ENCODE peak calls at places on chromosomes 4 and X, in nine cellular contexts. One of them, this sample, is unnamed.

GRCh38 chrX:155221351-155221750 is 5.1 kb downstream of the VBP1 start:
- DNase-seq in SK-N-SH: no peak
- DNase-seq in SJSA1: no peak
- DNase-seq in endodermal cell: no peak
- DNase-seq in pancreas: no peak
- DNase-seq in OCI-LY7: no peak
- DNase-seq in cardiac muscle cell: no peak
- DNase-seq in esophagus squamous epithelium: no peak
- DNase-seq in CD8-positive, alpha-beta memory T cell: no peak
- DNase-seq in this sample: no peak

GRCh38 chrX:140317462-140317861 is 187.4 kb downstream of the SOX3 start:
- DNase-seq in SK-N-SH: no peak
- DNase-seq in SJSA1: no peak
- DNase-seq in endodermal cell: no peak
- DNase-seq in pancreas: no peak
- DNase-seq in OCI-LY7: no peak
- DNase-seq in cardiac muscle cell: no peak
- DNase-seq in esophagus squamous epithelium: no peak
- DNase-seq in CD8-positive, alpha-beta memory T cell: no peak
- DNase-seq in this sample: no peak

GRCh38 chrX:39972340-39972739 is 125.4 kb downstream of the BCOR start:
- DNase-seq in SK-N-SH: no peak
- DNase-seq in SJSA1: peak
- DNase-seq in endodermal cell: no peak
- DNase-seq in pancreas: no peak
- DNase-seq in OCI-LY7: no peak
- DNase-seq in cardiac muscle cell: peak
- DNase-seq in esophagus squamous epithelium: no peak
- DNase-seq in CD8-positive, alpha-beta memory T cell: no peak
- DNase-seq in this sample: no peak

GRCh38 chr4:98519268-98519993 is 139.0 kb downstream of the TSPAN5 start:
- DNase-seq in SK-N-SH: no peak
- DNase-seq in SJSA1: peak
- DNase-seq in endodermal cell: no peak
- DNase-seq in pancreas: no peak
- DNase-seq in OCI-LY7: no peak
- DNase-seq in cardiac muscle cell: peak
- DNase-seq in esophagus squamous epithelium: no peak
- DNase-seq in CD8-positive, alpha-beta memory T cell: no peak
- DNase-seq in this sample: no peak

GRCh38 chr4:54371211-54371610 is 142.1 kb downstream of the PDGFRA start:
- DNase-seq in SK-N-SH: no peak
- DNase-seq in SJSA1: no peak
- DNase-seq in endodermal cell: no peak
- DNase-seq in pancreas: no peak
- DNase-seq in OCI-LY7: no peak
- DNase-seq in cardiac muscle cell: no peak
- DNase-seq in esophagus squamous epithelium: no peak
- DNase-seq in CD8-positive, alpha-beta memory T cell: no peak
- DNase-seq in this sample: no peak

GRCh38 chr4:189436207-189436606 is 504.5 kb upstream of the FRG1 start:
- DNase-seq in SK-N-SH: peak
- DNase-seq in SJSA1: no peak
- DNase-seq in endodermal cell: peak
- DNase-seq in pancreas: no peak
- DNase-seq in OCI-LY7: no peak
- DNase-seq in cardiac muscle cell: no peak
- DNase-seq in esophagus squamous epithelium: no peak
- DNase-seq in CD8-positive, alpha-beta memory T cell: no peak
- DNase-seq in this sample: no peak

GRCh38 chrX:100643212-100643611 is 787 bp upstream of the SRPX2 start:
- DNase-seq in SK-N-SH: no peak
- DNase-seq in SJSA1: no peak
- DNase-seq in endodermal cell: no peak
- DNase-seq in pancreas: no peak
- DNase-seq in OCI-LY7: no peak
- DNase-seq in cardiac muscle cell: no peak
- DNase-seq in esophagus squamous epithelium: no peak
- DNase-seq in CD8-positive, alpha-beta memory T cell: no peak
- DNase-seq in this sample: no peak

GRCh38 chr4:167032876-167033275 is 201.4 kb downstream of the SPOCK3 start:
- DNase-seq in SK-N-SH: no peak
- DNase-seq in SJSA1: no peak
- DNase-seq in endodermal cell: no peak
- DNase-seq in pancreas: no peak
- DNase-seq in OCI-LY7: no peak
- DNase-seq in cardiac muscle cell: peak
- DNase-seq in esophagus squamous epithelium: no peak
- DNase-seq in CD8-positive, alpha-beta memory T cell: no peak
- DNase-seq in this sample: no peak

GRCh38 chrX:51192104-51192503 is 140.5 kb upstream of the NUDT10 start:
- DNase-seq in SK-N-SH: no peak
- DNase-seq in SJSA1: no peak
- DNase-seq in endodermal cell: peak
- DNase-seq in pancreas: no peak
- DNase-seq in OCI-LY7: no peak
- DNase-seq in cardiac muscle cell: no peak
- DNase-seq in esophagus squamous epithelium: no peak
- DNase-seq in CD8-positive, alpha-beta memory T cell: no peak
- DNase-seq in this sample: no peak

GRCh38 chr4:188016754-188017153 is 21.2 kb downstream of the ZFP42 start:
- DNase-seq in SK-N-SH: no peak
- DNase-seq in SJSA1: no peak
- DNase-seq in endodermal cell: peak
- DNase-seq in pancreas: no peak
- DNase-seq in OCI-LY7: no peak
- DNase-seq in cardiac muscle cell: no peak
- DNase-seq in esophagus squamous epithelium: no peak
- DNase-seq in CD8-positive, alpha-beta memory T cell: no peak
- DNase-seq in this sample: no peak

GRCh38 chr4:26692014-26692726 is 108.3 kb downstream of the TBC1D19 start:
- DNase-seq in SK-N-SH: no peak
- DNase-seq in SJSA1: no peak
- DNase-seq in endodermal cell: peak
- DNase-seq in pancreas: no peak
- DNase-seq in OCI-LY7: no peak
- DNase-seq in cardiac muscle cell: no peak
- DNase-seq in esophagus squamous epithelium: no peak
- DNase-seq in CD8-positive, alpha-beta memory T cell: no peak
- DNase-seq in this sample: no peak

GRCh38 chr4:1265351-1265750 is 16.4 kb upstream of the CTBP1 start:
- DNase-seq in SK-N-SH: no peak
- DNase-seq in SJSA1: no peak
- DNase-seq in endodermal cell: no peak
- DNase-seq in pancreas: no peak
- DNase-seq in OCI-LY7: no peak
- DNase-seq in cardiac muscle cell: no peak
- DNase-seq in esophagus squamous epithelium: no peak
- DNase-seq in CD8-positive, alpha-beta memory T cell: no peak
- DNase-seq in this sample: no peak

GRCh38 chrX:97594825-97595224 is 711.1 kb downstream of the RPA4 start:
- DNase-seq in SK-N-SH: no peak
- DNase-seq in SJSA1: no peak
- DNase-seq in endodermal cell: no peak
- DNase-seq in pancreas: no peak
- DNase-seq in OCI-LY7: no peak
- DNase-seq in cardiac muscle cell: no peak
- DNase-seq in esophagus squamous epithelium: no peak
- DNase-seq in CD8-positive, alpha-beta memory T cell: no peak
- DNase-seq in this sample: no peak

GRCh38 chrX:124362761-124363160 is 16.4 kb downstream of the SH2D1A start:
- DNase-seq in SK-N-SH: no peak
- DNase-seq in SJSA1: no peak
- DNase-seq in endodermal cell: no peak
- DNase-seq in pancreas: no peak
- DNase-seq in OCI-LY7: no peak
- DNase-seq in cardiac muscle cell: no peak
- DNase-seq in esophagus squamous epithelium: no peak
- DNase-seq in CD8-positive, alpha-beta memory T cell: no peak
- DNase-seq in this sample: no peak

GRCh38 chrX:124362072-124362471 is 15.7 kb downstream of the SH2D1A start:
- DNase-seq in SK-N-SH: no peak
- DNase-seq in SJSA1: no peak
- DNase-seq in endodermal cell: no peak
- DNase-seq in pancreas: no peak
- DNase-seq in OCI-LY7: no peak
- DNase-seq in cardiac muscle cell: no peak
- DNase-seq in esophagus squamous epithelium: no peak
- DNase-seq in CD8-positive, alpha-beta memory T cell: no peak
- DNase-seq in this sample: no peak

GRCh38 chrX:124354648-124355047 is 8.3 kb downstream of the SH2D1A start:
- DNase-seq in SK-N-SH: no peak
- DNase-seq in SJSA1: no peak
- DNase-seq in endodermal cell: no peak
- DNase-seq in pancreas: no peak
- DNase-seq in OCI-LY7: no peak
- DNase-seq in cardiac muscle cell: no peak
- DNase-seq in esophagus squamous epithelium: no peak
- DNase-seq in CD8-positive, alpha-beta memory T cell: no peak
- DNase-seq in this sample: no peak

DNA sequence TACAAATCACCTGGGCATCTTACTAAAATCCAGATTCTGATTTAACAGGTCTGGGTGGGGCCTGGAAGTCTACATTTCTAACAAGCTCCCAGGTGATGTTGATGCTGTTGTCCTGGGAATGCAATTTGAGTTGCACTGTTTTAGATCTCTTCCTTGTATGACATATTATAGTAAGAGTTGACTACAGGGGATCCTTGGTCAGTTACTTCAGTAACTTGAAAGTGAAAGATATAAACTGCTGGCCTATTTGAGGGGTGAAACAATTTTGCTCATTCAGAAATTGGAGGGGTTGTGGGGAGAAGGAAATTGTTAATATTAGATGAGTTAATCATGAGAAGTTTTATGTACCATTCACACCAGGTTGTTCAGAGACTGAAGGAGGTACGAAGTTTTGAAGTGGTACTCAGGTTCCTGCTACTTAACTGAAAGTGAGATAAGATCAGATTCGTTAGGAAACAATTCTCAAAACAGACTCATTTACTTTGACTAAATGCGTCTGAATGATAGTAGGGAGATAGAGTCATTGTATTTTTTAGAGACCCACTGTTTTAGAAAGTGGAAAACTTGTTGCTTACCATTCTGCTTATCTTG is 12.5 kb downstream of the SH2D1A start:
- DNase-seq in SK-N-SH: no peak
- DNase-seq in SJSA1: no peak
- DNase-seq in endodermal cell: no peak
- DNase-seq in pancreas: no peak
- DNase-seq in OCI-LY7: no peak
- DNase-seq in cardiac muscle cell: no peak
- DNase-seq in esophagus squamous epithelium: no peak
- DNase-seq in CD8-positive, alpha-beta memory T cell: no peak
- DNase-seq in this sample: no peak
- H3K27ac ChIP-seq in SK-N-SH: no peak
- H3K27ac ChIP-seq in SJSA1: no peak
- H3K27ac ChIP-seq in endodermal cell: no peak
- H3K27ac ChIP-seq in pancreas: no peak
- H3K27ac ChIP-seq in OCI-LY7: no peak
- H3K27ac ChIP-seq in cardiac muscle cell: no peak
- H3K27ac ChIP-seq in esophagus squamous epithelium: no peak
- H3K27ac ChIP-seq in CD8-positive, alpha-beta memory T cell: no peak
- H3K27ac ChIP-seq in this sample: no peak

DNA sequence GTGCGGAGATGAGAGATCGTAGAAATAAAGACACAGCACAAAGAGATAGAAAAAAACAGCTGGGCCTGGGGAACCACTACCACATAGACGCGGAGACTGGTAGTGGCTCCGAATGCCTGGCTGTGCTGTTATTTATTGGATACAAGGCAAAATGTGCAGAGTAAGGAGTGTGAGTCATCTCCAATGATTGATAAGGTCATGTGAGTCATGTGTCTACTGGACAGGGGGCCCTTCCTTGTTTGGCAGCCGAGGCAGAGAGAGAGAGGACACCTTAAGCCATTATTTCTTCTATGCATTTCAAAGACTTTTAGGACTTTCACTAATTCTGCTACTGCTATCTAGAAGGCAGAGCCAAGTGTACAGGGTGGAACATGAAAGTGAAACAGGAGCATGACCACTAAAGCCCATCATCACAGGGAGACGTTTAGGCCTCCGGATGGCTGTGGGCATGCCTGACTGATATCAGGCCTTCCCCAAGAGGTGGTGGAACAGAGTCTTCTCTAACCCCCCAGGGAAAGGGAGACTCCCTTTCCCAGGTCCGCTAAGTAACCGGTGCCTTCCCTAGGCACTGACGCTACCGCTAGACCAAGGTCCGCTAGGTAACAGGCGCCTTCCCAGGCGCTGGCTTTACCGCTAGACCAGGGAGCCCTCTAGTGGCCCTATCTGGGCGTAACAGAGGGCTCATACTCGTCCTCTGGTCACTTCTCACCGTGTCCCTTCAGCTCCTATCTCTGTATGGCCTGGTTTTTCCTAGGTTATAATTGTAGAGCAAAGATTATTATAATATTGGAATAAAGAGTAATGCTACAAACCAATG is 921.5 kb upstream of the PCDH10 start:
- DNase-seq in SK-N-SH: peak
- DNase-seq in SJSA1: no peak
- DNase-seq in endodermal cell: peak
- DNase-seq in pancreas: peak
- DNase-seq in OCI-LY7: no peak
- DNase-seq in cardiac muscle cell: peak
- DNase-seq in esophagus squamous epithelium: no peak
- DNase-seq in CD8-positive, alpha-beta memory T cell: no peak
- DNase-seq in this sample: no peak
- H3K4me3 ChIP-seq in SK-N-SH: peak
- H3K4me3 ChIP-seq in SJSA1: no peak
- H3K4me3 ChIP-seq in endodermal cell: no peak
- H3K4me3 ChIP-seq in pancreas: no peak
- H3K4me3 ChIP-seq in OCI-LY7: no peak
- H3K4me3 ChIP-seq in cardiac muscle cell: no peak
- H3K4me3 ChIP-seq in esophagus squamous epithelium: no peak
- H3K4me3 ChIP-seq in CD8-positive, alpha-beta memory T cell: no peak
- H3K4me3 ChIP-seq in this sample: peak

GRCh38 chrX:2689773-2690666 is 1.1 kb upstream of the CD99 start:
- DNase-seq in SK-N-SH: peak
- DNase-seq in SJSA1: no peak
- DNase-seq in endodermal cell: peak
- DNase-seq in pancreas: peak
- DNase-seq in OCI-LY7: no peak
- DNase-seq in cardiac muscle cell: no peak
- DNase-seq in esophagus squamous epithelium: no peak
- DNase-seq in CD8-positive, alpha-beta memory T cell: no peak
- DNase-seq in this sample: no peak
- H3K27ac ChIP-seq in SK-N-SH: no peak
- H3K27ac ChIP-seq in SJSA1: no peak
- H3K27ac ChIP-seq in endodermal cell: no peak
- H3K27ac ChIP-seq in pancreas: peak
- H3K27ac ChIP-seq in OCI-LY7: no peak
- H3K27ac ChIP-seq in cardiac muscle cell: peak
- H3K27ac ChIP-seq in esophagus squamous epithelium: peak
- H3K27ac ChIP-seq in CD8-positive, alpha-beta memory T cell: no peak
- H3K27ac ChIP-seq in this sample: peak

DNA sequence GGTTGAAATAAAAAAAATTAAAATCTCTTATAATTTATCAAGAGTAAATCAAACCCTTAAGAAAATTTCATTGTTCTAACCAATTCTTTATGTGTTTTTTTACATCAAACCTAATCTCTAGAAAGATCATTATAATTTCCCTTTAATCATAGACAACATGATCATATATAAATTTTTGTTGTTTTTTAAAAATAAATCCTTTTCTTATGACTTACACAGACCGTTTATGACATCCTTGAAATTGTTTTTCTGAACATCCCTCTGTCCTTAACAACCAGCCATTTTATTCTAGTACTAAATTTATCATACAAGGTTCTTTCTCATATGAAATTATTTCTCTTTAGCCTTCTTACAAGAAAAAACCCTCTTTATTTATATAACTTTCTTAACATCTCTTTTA is 62.7 kb upstream of the GABRE start:
- DNase-seq in SK-N-SH: no peak
- DNase-seq in SJSA1: no peak
- DNase-seq in endodermal cell: no peak
- DNase-seq in pancreas: no peak
- DNase-seq in OCI-LY7: no peak
- DNase-seq in cardiac muscle cell: no peak
- DNase-seq in esophagus squamous epithelium: no peak
- DNase-seq in CD8-positive, alpha-beta memory T cell: no peak
- DNase-seq in this sample: no peak
- H3K4me3 ChIP-seq in SK-N-SH: no peak
- H3K4me3 ChIP-seq in SJSA1: no peak
- H3K4me3 ChIP-seq in endodermal cell: no peak
- H3K4me3 ChIP-seq in pancreas: no peak
- H3K4me3 ChIP-seq in OCI-LY7: no peak
- H3K4me3 ChIP-seq in cardiac muscle cell: no peak
- H3K4me3 ChIP-seq in esophagus squamous epithelium: no peak
- H3K4me3 ChIP-seq in CD8-positive, alpha-beta memory T cell: no peak
- H3K4me3 ChIP-seq in this sample: no peak